ENCODE peak calls at places on chromosome 9, in ten cellular contexts. Q, M, D, Z, X, A, T, F, E and G are unnamed samples.
A peak's percentile ranks its signal among the peaks of the same experiment; 100 is the strongest.

GRCh38 chr9:110323831-110324230 is 13.8 kb downstream of the TXNDC8 start:
- DNase-seq in Q (no peak), M (peak; percentile 11), D (no peak), Z (no peak), X (no peak), A (no peak), T (no peak), F (no peak), E (no peak), G (no peak)

GRCh38 chr9:4423207-4423610 is 67.1 kb upstream of the SLC1A1 start:
- DNase-seq in Q (no peak), M (no peak), D (no peak), Z (no peak), X (no peak), A (no peak), T (no peak), F (peak; percentile 78), E (no peak), G (no peak)

GRCh38 chr9:97468658-97469448 is 32.6 kb upstream of the TMOD1 start:
- DNase-seq in Q (no peak), M (peak; percentile 80), D (peak; percentile 67), Z (peak; percentile 93), X (peak; percentile 24), A (peak; percentile 85), T (peak; percentile 71), F (peak; percentile 84), E (peak; percentile 83), G (peak; percentile 76)

GRCh38 chr9:128494743-128495124 is 9.8 kb upstream of the GLE1 start:
- DNase-seq in Q (no peak), M (no peak), D (no peak), Z (no peak), X (no peak), A (no peak), T (no peak), F (no peak), E (no peak), G (no peak)

GRCh38 chr9:133674091-133674490 is 37.9 kb downstream of the DBH start:
- DNase-seq in Q (no peak), M (no peak), D (no peak), Z (no peak), X (no peak), A (peak; percentile 54), T (no peak), F (no peak), E (no peak), G (no peak)

GRCh38 chr9:130036099-130036498 is 6.9 kb downstream of the FNBP1 start:
- DNase-seq in Q (no peak), M (peak; percentile 56), D (no peak), Z (no peak), X (no peak), A (no peak), T (peak; percentile 59), F (no peak), E (no peak), G (no peak)

GRCh38 chr9:134644715-134645606 is 3.4 kb downstream of the COL5A1 start:
- DNase-seq in Q (no peak), M (peak; percentile 99), D (peak; percentile 78), Z (peak; percentile 96), X (no peak), A (peak; percentile 91), T (peak; percentile 99), F (no peak), E (no peak), G (peak; percentile 94)

GRCh38 chr9:89154218-89154617 is 24.4 kb downstream of the SHC3 start:
- DNase-seq in Q (no peak), M (no peak), D (no peak), Z (no peak), X (no peak), A (no peak), T (no peak), F (no peak), E (no peak), G (no peak)

GRCh38 chr9:137064027-137064879 is 6.1 kb downstream of the SAPCD2 start:
- DNase-seq in Q (no peak), M (peak; percentile 64), D (no peak), Z (no peak), X (peak; percentile 28), A (peak; percentile 92), T (peak; percentile 40), F (peak; percentile 82), E (peak; percentile 76), G (no peak)

GRCh38 chr9:13589044-13589737 is 309.7 kb upstream of the MPDZ start:
- DNase-seq in Q (no peak), M (no peak), D (no peak), Z (no peak), X (no peak), A (no peak), T (no peak), F (peak; percentile 34), E (no peak), G (no peak)

GRCh38 chr9:131275332-131276106 is 791 bp downstream of the FAM78A start:
- DNase-seq in Q (no peak), M (no peak), D (no peak), Z (no peak), X (peak; percentile 60), A (peak; percentile 83), T (no peak), F (peak; percentile 72), E (no peak), G (no peak)
- H3K4me3 ChIP-seq in Q (peak overlapping the region; percentile 82), M (peak overlapping the region; percentile 15), D (peak overlapping the region; percentile 42), Z (peak overlapping the region; percentile 81), X (peak overlapping the region; percentile 80), A (peak overlapping the region; percentile 86), T (no peak overlapping the region), F (peak overlapping the region; percentile 73), E (no peak overlapping the region), G (peak overlapping the region; percentile 70)

GRCh38 chr9:112175796-112176315 is 759 bp upstream of the SUSD1 start:
- DNase-seq in Q (no peak), M (no peak), D (no peak), Z (no peak), X (no peak), A (no peak), T (no peak), F (peak; percentile 62), E (no peak), G (no peak)
- H3K4me3 ChIP-seq in Q (peak overlapping the region; percentile 35), M (no peak overlapping the region), D (no peak overlapping the region), Z (peak overlapping the region; percentile 67), X (peak overlapping the region; percentile 79), A (peak overlapping the region; percentile 86), T (no peak overlapping the region), F (peak overlapping the region; percentile 96), E (no peak overlapping the region), G (peak overlapping the region; percentile 86)

DNA sequence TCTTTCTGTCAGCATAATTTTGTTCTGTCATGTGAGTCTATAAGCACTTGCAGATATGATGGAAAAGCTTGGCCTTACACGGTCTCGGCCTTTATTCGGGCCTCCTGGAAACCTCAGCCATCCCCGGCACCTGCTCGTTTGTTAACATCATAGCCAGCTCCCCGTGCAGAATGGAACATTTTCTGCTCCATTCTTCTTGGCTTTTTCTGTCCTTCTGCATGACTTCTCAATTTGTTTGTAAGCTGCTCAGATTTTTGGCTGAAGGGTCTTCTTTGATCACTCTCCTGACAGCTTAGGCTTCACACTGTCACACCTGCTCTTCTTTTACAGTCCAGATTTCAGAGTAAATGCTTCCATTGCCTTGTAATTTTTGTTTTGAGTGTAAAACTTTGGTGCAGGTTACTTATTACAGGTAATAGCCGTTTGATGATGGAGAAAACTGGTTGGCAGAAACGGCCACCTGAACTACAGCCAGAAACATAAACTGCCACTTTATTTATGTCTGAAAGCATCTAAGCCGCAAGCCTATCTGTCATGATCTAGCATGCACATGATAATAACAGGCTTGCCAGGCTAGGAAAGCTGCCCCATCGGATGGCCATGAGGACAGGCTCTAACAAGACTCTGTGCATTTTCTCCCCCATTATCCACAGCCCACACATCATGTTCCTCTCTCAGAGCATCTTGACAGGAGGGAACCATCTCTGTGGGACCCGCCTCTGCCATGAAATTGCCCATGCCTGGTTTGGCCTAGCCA is 197.0 kb downstream of the AOPEP start:
- DNase-seq in Q (no peak), M (no peak), D (no peak), Z (no peak), X (no peak), A (no peak), T (no peak), F (no peak), E (no peak), G (no peak)
- H3K4me3 ChIP-seq in Q (no peak overlapping the region), M (no peak overlapping the region), D (no peak overlapping the region), Z (no peak overlapping the region), X (no peak overlapping the region), A (no peak overlapping the region), T (no peak overlapping the region), F (no peak overlapping the region), E (no peak overlapping the region), G (no peak overlapping the region)

GRCh38 chr9:86942352-86943222 is 4.7 kb downstream of the GAS1 start:
- DNase-seq in Q (no peak), M (peak; percentile 16), D (no peak), Z (no peak), X (no peak), A (no peak), T (no peak), F (peak; percentile 70), E (no peak), G (no peak)
- H3K4me3 ChIP-seq in Q (no peak overlapping the region), M (no peak overlapping the region), D (no peak overlapping the region), Z (no peak overlapping the region), X (no peak overlapping the region), A (no peak overlapping the region), T (no peak overlapping the region), F (peak overlapping the region; percentile 41), E (no peak overlapping the region), G (no peak overlapping the region)